ENCODE peak calls at places on chromosomes 2 and 18, in eight cellular contexts. One of them, this sample, is unnamed.

GRCh38 chr2:222862068-222862914 is 1.5 kb downstream of the ACSL3 start:
- DNase-seq in HL-60: no peak
- DNase-seq in SK-N-SH: peak; percentile 36
- DNase-seq in K562: peak; percentile 31
- DNase-seq in GM23338: no peak
- DNase-seq in HCT116: no peak
- DNase-seq in HepG2: no peak
- DNase-seq in A549: no peak
- DNase-seq in this sample: no peak

GRCh38 chr2:64021578-64021977 is 2.4 kb upstream of the VPS54 start:
- DNase-seq in HepG2: peak; percentile 58
- DNase-seq in K562: no peak
- DNase-seq in HL-60: no peak
- DNase-seq in SK-N-SH: no peak
- DNase-seq in GM23338: no peak
- DNase-seq in HCT116: no peak
- DNase-seq in A549: no peak
- DNase-seq in this sample: no peak

GRCh38 chr2:47512581-47513083 is 109.7 kb downstream of the MSH2 start:
- DNase-seq in GM23338: peak; percentile 68
- DNase-seq in HCT116: peak; percentile 52
- DNase-seq in HL-60: peak; percentile 44
- DNase-seq in SK-N-SH: peak; percentile 56
- DNase-seq in K562: peak; percentile 58
- DNase-seq in A549: no peak
- DNase-seq in HepG2: peak; percentile 54
- DNase-seq in this sample: no peak

GRCh38 chr2:102179788-102180686 is 6.8 kb upstream of the IL1RL2 start:
- DNase-seq in A549: no peak
- DNase-seq in HCT116: no peak
- DNase-seq in GM23338: peak; percentile 5
- DNase-seq in K562: no peak
- DNase-seq in SK-N-SH: no peak
- DNase-seq in HL-60: no peak
- DNase-seq in HepG2: no peak
- DNase-seq in this sample: no peak

GRCh38 chr2:127413782-127414743 is 4.2 kb upstream of the PROC start:
- DNase-seq in K562: no peak
- DNase-seq in HCT116: no peak
- DNase-seq in GM23338: no peak
- DNase-seq in A549: no peak
- DNase-seq in SK-N-SH: no peak
- DNase-seq in HepG2: peak; percentile 73
- DNase-seq in HL-60: no peak
- DNase-seq in this sample: no peak

GRCh38 chr2:178111743-178112142 is 494 bp upstream of the RBM45 start:
- DNase-seq in GM23338: no peak
- DNase-seq in HL-60: no peak
- DNase-seq in K562: no peak
- DNase-seq in HepG2: no peak
- DNase-seq in HCT116: no peak
- DNase-seq in A549: no peak
- DNase-seq in SK-N-SH: no peak
- DNase-seq in this sample: no peak

GRCh38 chr18:77114564-77115391 is 17.8 kb downstream of the MBP start:
- DNase-seq in SK-N-SH: no peak
- DNase-seq in HCT116: no peak
- DNase-seq in K562: peak; percentile 15
- DNase-seq in HepG2: peak; percentile 93
- DNase-seq in HL-60: peak; percentile 98
- DNase-seq in GM23338: no peak
- DNase-seq in A549: peak; percentile 84
- DNase-seq in this sample: no peak

GRCh38 chr2:154978710-154979109 is 280.2 kb downstream of the KCNJ3 start:
- DNase-seq in K562: no peak
- DNase-seq in HepG2: no peak
- DNase-seq in HL-60: no peak
- DNase-seq in A549: no peak
- DNase-seq in GM23338: no peak
- DNase-seq in SK-N-SH: no peak
- DNase-seq in HCT116: no peak
- DNase-seq in this sample: no peak

GRCh38 chr2:240107386-240107785 is 28.7 kb downstream of the COPS9 start:
- DNase-seq in K562: no peak
- DNase-seq in HCT116: no peak
- DNase-seq in SK-N-SH: no peak
- DNase-seq in HepG2: no peak
- DNase-seq in A549: no peak
- DNase-seq in GM23338: no peak
- DNase-seq in HL-60: no peak
- DNase-seq in this sample: no peak

GRCh38 chr2:150376627-150377335 is 110.7 kb downstream of the RND3 start:
- DNase-seq in K562: no peak
- DNase-seq in HL-60: no peak
- DNase-seq in HepG2: peak; percentile 25
- DNase-seq in HCT116: no peak
- DNase-seq in GM23338: peak; percentile 22
- DNase-seq in A549: no peak
- DNase-seq in SK-N-SH: no peak
- DNase-seq in this sample: no peak

GRCh38 chr2:669323-669722 is 7.9 kb downstream of the TMEM18 start:
- DNase-seq in HCT116: no peak
- DNase-seq in K562: no peak
- DNase-seq in GM23338: no peak
- DNase-seq in A549: no peak
- DNase-seq in SK-N-SH: no peak
- DNase-seq in HepG2: no peak
- DNase-seq in HL-60: no peak
- DNase-seq in this sample: no peak

GRCh38 chr2:27370816-27371620 is 602 bp downstream of the SNX17 start:
- DNase-seq in A549: peak; percentile 29
- DNase-seq in SK-N-SH: peak; percentile 44
- DNase-seq in HepG2: no peak
- DNase-seq in GM23338: peak; percentile 39
- DNase-seq in HCT116: no peak
- DNase-seq in K562: peak; percentile 84
- DNase-seq in HL-60: peak; percentile 70
- DNase-seq in this sample: no peak

GRCh38 chr2:41965173-41965875 is 82.5 kb upstream of the PKDCC start:
- DNase-seq in HepG2: no peak
- DNase-seq in SK-N-SH: no peak
- DNase-seq in HL-60: no peak
- DNase-seq in HCT116: no peak
- DNase-seq in K562: no peak
- DNase-seq in GM23338: no peak
- DNase-seq in A549: no peak
- DNase-seq in this sample: no peak

GRCh38 chr2:43676322-43677050 is at the start of gene C1GALT1C1L:
- DNase-seq in SK-N-SH: peak; percentile 93
- DNase-seq in HepG2: peak; percentile 22
- DNase-seq in HL-60: no peak
- DNase-seq in A549: peak; percentile 43
- DNase-seq in HCT116: no peak
- DNase-seq in K562: peak; percentile 69
- DNase-seq in GM23338: peak; percentile 73
- DNase-seq in this sample: peak; percentile 4

GRCh38 chr2:54975598-54976507 is 74.4 kb downstream of the RTN4 start:
- DNase-seq in HL-60: no peak
- DNase-seq in HCT116: no peak
- DNase-seq in A549: no peak
- DNase-seq in SK-N-SH: no peak
- DNase-seq in HepG2: no peak
- DNase-seq in K562: no peak
- DNase-seq in GM23338: no peak
- DNase-seq in this sample: no peak

GRCh38 chr2:54981409-54981808 is 68.8 kb downstream of the RTN4 start:
- DNase-seq in HL-60: no peak
- DNase-seq in A549: no peak
- DNase-seq in HCT116: no peak
- DNase-seq in K562: no peak
- DNase-seq in HepG2: no peak
- DNase-seq in SK-N-SH: no peak
- DNase-seq in GM23338: no peak
- DNase-seq in this sample: no peak

GRCh38 chr2:54977149-54977548 is 73.1 kb downstream of the RTN4 start:
- DNase-seq in K562: no peak
- DNase-seq in HCT116: no peak
- DNase-seq in GM23338: no peak
- DNase-seq in HL-60: no peak
- DNase-seq in A549: no peak
- DNase-seq in HepG2: no peak
- DNase-seq in SK-N-SH: no peak
- DNase-seq in this sample: no peak

GRCh38 chr2:54983345-54984235 is 66.7 kb downstream of the RTN4 start:
- DNase-seq in A549: no peak
- DNase-seq in HL-60: no peak
- DNase-seq in K562: no peak
- DNase-seq in SK-N-SH: no peak
- DNase-seq in HCT116: peak; percentile 4
- DNase-seq in GM23338: no peak
- DNase-seq in HepG2: no peak
- DNase-seq in this sample: peak; percentile 33

DNA sequence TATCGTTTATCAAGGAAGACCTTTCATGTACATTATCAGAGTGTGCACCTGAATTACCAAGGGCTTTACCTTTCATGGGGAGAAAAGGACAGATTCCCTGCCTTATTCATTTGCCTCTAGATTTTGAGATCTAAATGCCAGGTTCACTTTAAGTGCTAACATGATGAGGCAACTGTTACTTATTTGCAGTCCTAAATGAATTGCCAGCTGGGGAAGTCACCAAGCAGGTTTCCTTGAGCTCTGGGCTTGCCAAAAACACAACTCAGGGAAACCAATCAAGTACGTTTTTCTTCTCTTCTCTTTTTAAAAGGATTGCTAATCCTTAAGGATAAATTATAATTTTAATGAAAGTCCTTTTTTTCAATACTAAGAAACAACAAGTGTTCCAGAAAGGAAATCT is 70.6 kb downstream of the RTN4 start:
- DNase-seq in A549: no peak
- DNase-seq in K562: no peak
- DNase-seq in SK-N-SH: no peak
- DNase-seq in HL-60: no peak
- DNase-seq in GM23338: peak; percentile 42
- DNase-seq in HCT116: no peak
- DNase-seq in HepG2: no peak
- DNase-seq in this sample: no peak
- H3K4me3 ChIP-seq in A549: no peak overlapping the region
- H3K4me3 ChIP-seq in K562: no peak overlapping the region
- H3K4me3 ChIP-seq in SK-N-SH: no peak overlapping the region
- H3K4me3 ChIP-seq in HL-60: no peak overlapping the region
- H3K4me3 ChIP-seq in GM23338: no peak overlapping the region
- H3K4me3 ChIP-seq in HCT116: no peak overlapping the region
- H3K4me3 ChIP-seq in HepG2: no peak overlapping the region
- H3K4me3 ChIP-seq in this sample: no peak overlapping the region

DNA sequence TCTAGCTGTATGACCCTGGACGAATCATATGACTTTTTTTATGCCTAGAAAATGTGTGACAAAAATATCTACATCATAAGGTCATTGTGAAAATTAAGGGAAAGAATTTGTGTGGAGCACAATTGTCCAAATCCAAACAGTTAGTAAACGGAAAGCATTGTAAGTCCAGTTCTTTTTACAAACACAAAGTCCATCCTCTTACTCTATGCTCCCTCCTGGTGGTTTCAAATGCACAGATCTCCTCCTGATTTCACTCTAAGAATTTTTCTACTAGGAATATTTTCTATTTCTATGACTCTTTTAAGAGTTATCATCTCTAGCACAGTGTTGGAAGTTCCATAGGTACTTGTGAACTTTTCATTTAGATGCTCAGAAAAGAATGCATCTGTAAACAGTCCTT is 125.2 kb upstream of the ARL5A start:
- DNase-seq in GM23338: no peak
- DNase-seq in K562: no peak
- DNase-seq in SK-N-SH: no peak
- DNase-seq in HepG2: no peak
- DNase-seq in A549: no peak
- DNase-seq in HCT116: no peak
- DNase-seq in HL-60: no peak
- DNase-seq in this sample: no peak
- TF ChIP-seq CTCF in GM23338: no peak
- TF ChIP-seq CTCF in K562: peak; percentile 33
- TF ChIP-seq CTCF in SK-N-SH: no peak
- TF ChIP-seq CTCF in HepG2: peak; percentile 29
- TF ChIP-seq CTCF in A549: no peak
- TF ChIP-seq CTCF in HCT116: no peak
- TF ChIP-seq CTCF in HL-60: no peak
- TF ChIP-seq CTCF in this sample: no peak

GRCh38 chr2:28628987-28629386 is 122.6 kb upstream of the PPP1CB start:
- DNase-seq in GM23338: no peak
- DNase-seq in HL-60: no peak
- DNase-seq in A549: no peak
- DNase-seq in K562: no peak
- DNase-seq in SK-N-SH: no peak
- DNase-seq in HCT116: no peak
- DNase-seq in HepG2: no peak
- DNase-seq in this sample: no peak

GRCh38 chr2:28626891-28627421 is 124.7 kb upstream of the PPP1CB start:
- DNase-seq in HL-60: no peak
- DNase-seq in SK-N-SH: no peak
- DNase-seq in A549: no peak
- DNase-seq in K562: no peak
- DNase-seq in GM23338: no peak
- DNase-seq in HCT116: no peak
- DNase-seq in HepG2: no peak
- DNase-seq in this sample: no peak

GRCh38 chr2:28628506-28628905 is 123.1 kb upstream of the PPP1CB start:
- DNase-seq in A549: no peak
- DNase-seq in HepG2: no peak
- DNase-seq in K562: no peak
- DNase-seq in HL-60: no peak
- DNase-seq in SK-N-SH: no peak
- DNase-seq in GM23338: no peak
- DNase-seq in HCT116: no peak
- DNase-seq in this sample: no peak

GRCh38 chr2:28626376-28626775 is 125.3 kb upstream of the PPP1CB start:
- DNase-seq in HL-60: no peak
- DNase-seq in A549: no peak
- DNase-seq in GM23338: no peak
- DNase-seq in HepG2: no peak
- DNase-seq in SK-N-SH: no peak
- DNase-seq in K562: no peak
- DNase-seq in HCT116: no peak
- DNase-seq in this sample: no peak

GRCh38 chr2:28627722-28628480 is 123.7 kb upstream of the PPP1CB start:
- DNase-seq in HCT116: no peak
- DNase-seq in HepG2: no peak
- DNase-seq in HL-60: no peak
- DNase-seq in K562: peak; percentile 37
- DNase-seq in A549: no peak
- DNase-seq in GM23338: no peak
- DNase-seq in SK-N-SH: no peak
- DNase-seq in this sample: no peak
- TF ChIP-seq REST in HCT116: no peak
- TF ChIP-seq REST in HepG2: no peak
- TF ChIP-seq REST in HL-60: no peak
- TF ChIP-seq REST in K562: no peak
- TF ChIP-seq REST in A549: no peak
- TF ChIP-seq REST in GM23338: no peak
- TF ChIP-seq REST in SK-N-SH: no peak
- TF ChIP-seq REST in this sample: no peak

GRCh38 chr2:7497223-7497622 is 580.0 kb downstream of the RNF144A start:
- DNase-seq in HepG2: no peak
- DNase-seq in A549: no peak
- DNase-seq in SK-N-SH: no peak
- DNase-seq in GM23338: peak; percentile 11
- DNase-seq in HL-60: no peak
- DNase-seq in HCT116: no peak
- DNase-seq in K562: no peak
- DNase-seq in this sample: no peak
- H3K4me3 ChIP-seq in HepG2: no peak overlapping the region
- H3K4me3 ChIP-seq in A549: no peak overlapping the region
- H3K4me3 ChIP-seq in SK-N-SH: no peak overlapping the region
- H3K4me3 ChIP-seq in GM23338: no peak overlapping the region
- H3K4me3 ChIP-seq in HL-60: no peak overlapping the region
- H3K4me3 ChIP-seq in HCT116: no peak overlapping the region
- H3K4me3 ChIP-seq in K562: no peak overlapping the region
- H3K4me3 ChIP-seq in this sample: no peak overlapping the region

This sample was measured in Panc1.